ENCODE peak calls at places on chromosomes 13 and 19, in eight cellular contexts. X is gastrocnemius medialis, U is K562, S is upper lobe of left lung, E is Peyer's patch, W is stomach, M is breast epithelium, R is esophagus squamous epithelium. Q is an unnamed sample.

GRCh38 chr19:6070179-6071102 is 39.9 kb downstream of the RFX2 start:
- DNase-seq in X (no peak), U (no peak), S (no peak), E (peak; percentile 24), W (no peak), M (no peak), R (no peak), Q (no peak)

GRCh38 chr13:28753208-28753892 is 34.6 kb upstream of the SLC46A3 start:
- DNase-seq in X (no peak), U (no peak), S (no peak), E (peak; percentile 73), W (peak; percentile 31), M (peak; percentile 65), R (no peak), Q (no peak)

GRCh38 chr13:102226591-102226990 is 175.3 kb downstream of the FGF14 start:
- DNase-seq in X (no peak), U (no peak), S (no peak), E (no peak), W (no peak), M (no peak), R (no peak), Q (no peak)

GRCh38 chr19:51294211-51294976 is 17.1 kb upstream of the IGLON5 start:
- DNase-seq in X (no peak), U (no peak), S (peak; percentile 69), E (peak; percentile 30), W (no peak), M (no peak), R (no peak), Q (no peak)

GRCh38 chr13:29713841-29714240 is 118.4 kb upstream of the SLC7A1 start:
- DNase-seq in X (no peak), U (peak; percentile 8), S (no peak), E (peak; percentile 60), W (no peak), M (no peak), R (no peak), Q (no peak)

GRCh38 chr19:51256053-51256682 is 5.3 kb downstream of the SIGLECL1 start:
- DNase-seq in X (no peak), U (no peak), S (no peak), E (no peak), W (no peak), M (no peak), R (no peak), Q (no peak)

GRCh38 chr19:29457413-29457812 is 68.4 kb upstream of the VSTM2B start:
- DNase-seq in X (no peak), U (no peak), S (no peak), E (no peak), W (no peak), M (no peak), R (no peak), Q (no peak)

GRCh38 chr13:99983401-99984133 is 2.0 kb downstream of the ZIC2 start:
- DNase-seq in X (no peak), U (peak; percentile 33), S (peak; percentile 68), E (no peak), W (no peak), M (no peak), R (no peak), Q (no peak)

GRCh38 chr13:58712191-58712590 is 1080.6 kb downstream of the PCDH17 start:
- DNase-seq in X (no peak), U (no peak), S (no peak), E (no peak), W (no peak), M (no peak), R (no peak), Q (no peak)

GRCh38 chr19:45305421-45305820 is 17.3 kb downstream of the CKM start:
- DNase-seq in X (peak; percentile 63), U (peak; percentile 30), S (no peak), E (no peak), W (no peak), M (no peak), R (no peak), Q (no peak)

GRCh38 chr13:113207890-113208423 is 512 bp downstream of the PCID2 start:
- DNase-seq in X (peak; percentile 42), U (peak; percentile 45), S (no peak), E (no peak), W (no peak), M (no peak), R (no peak), Q (no peak)

GRCh38 chr13:52001120-52001731 is 10.0 kb downstream of the ATP7B start:
- DNase-seq in X (no peak), U (peak; percentile 49), S (no peak), E (no peak), W (no peak), M (no peak), R (no peak), Q (no peak)

GRCh38 chr19:34481861-34482379 is 362 bp downstream of the WTIP start:
- DNase-seq in X (peak; percentile 7), U (no peak), S (peak; percentile 88), E (peak; percentile 40), W (no peak), M (no peak), R (no peak), Q (no peak)

GRCh38 chr13:50156140-50156539 is 140.9 kb downstream of the KCNRG start:
- DNase-seq in X (no peak), U (no peak), S (no peak), E (no peak), W (no peak), M (no peak), R (no peak), Q (no peak)

DNA sequence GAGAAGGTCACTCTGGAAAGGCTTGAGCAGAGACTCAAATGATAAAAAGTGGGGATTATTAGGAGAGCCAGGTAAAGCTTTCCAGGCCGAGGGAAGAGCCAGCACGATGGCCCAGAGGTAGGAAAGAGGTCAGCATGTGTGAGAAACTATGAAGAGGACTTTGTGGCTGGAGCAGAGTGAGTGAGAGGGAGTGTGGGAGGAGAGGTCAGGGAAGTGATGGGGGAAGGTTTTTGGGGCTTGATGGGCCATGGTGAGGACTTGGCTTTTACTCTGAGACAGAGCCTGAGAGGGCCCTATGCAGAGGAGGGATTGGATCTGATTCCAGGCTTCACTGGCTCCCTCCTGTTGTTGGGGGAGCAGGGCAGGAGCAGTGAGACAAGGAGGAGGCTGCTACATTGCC is 5.3 kb downstream of the CATSPERG start:
- DNase-seq in X (no peak), U (no peak), S (no peak), E (no peak), W (no peak), M (no peak), R (no peak), Q (no peak)
- H3K36me3 ChIP-seq in X (no peaks in the 10 kb centered on the region), U (no peaks in the 10 kb centered on the region), S (no peaks in the 10 kb centered on the region), E (peaks cover 10% of the 10 kb centered on the region), W (no peaks in the 10 kb centered on the region), M (no peaks in the 10 kb centered on the region), R (peaks cover 50% of the 10 kb centered on the region), Q (no peaks in the 10 kb centered on the region)

DNA sequence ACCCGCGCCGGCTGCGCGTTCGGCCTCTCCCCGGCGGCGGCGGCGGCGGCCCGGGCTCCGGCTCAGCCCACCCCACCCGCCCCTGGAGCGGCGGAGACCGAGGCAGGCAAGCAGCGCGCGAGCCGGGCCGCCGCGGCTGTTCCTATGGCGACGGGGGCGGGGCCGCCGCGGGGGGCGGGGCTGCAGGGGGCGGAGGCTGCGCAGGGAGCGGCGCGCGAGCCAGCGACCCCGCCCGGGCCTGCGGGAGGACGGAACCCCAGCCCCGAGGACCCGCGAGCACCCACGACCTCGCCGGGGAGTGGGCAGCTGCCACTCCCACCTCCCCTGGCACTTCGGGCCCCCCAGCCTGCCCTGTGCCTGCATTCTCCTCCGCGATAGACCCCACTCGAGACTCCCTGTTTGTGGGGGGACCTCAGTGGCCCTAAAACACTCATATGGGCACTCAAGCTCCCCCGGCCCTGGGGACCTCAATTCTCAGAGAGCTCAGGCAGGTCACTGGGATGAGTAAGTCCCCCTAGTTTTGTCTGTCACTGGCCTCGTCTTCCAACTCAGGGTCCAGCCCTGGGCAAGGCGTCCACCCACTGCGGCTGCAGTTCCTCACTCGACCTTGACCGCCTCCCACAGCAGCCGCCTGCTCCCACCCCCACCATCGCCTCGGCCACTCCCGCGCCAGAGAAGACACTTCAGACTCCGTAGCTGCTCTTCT is at the start of gene CTXN1:
- DNase-seq in X (no peak), U (peak; percentile 80), S (peak; percentile 97), E (peak; percentile 81), W (peak; percentile 79), M (peak; percentile 71), R (no peak), Q (peak; percentile 90)
- TF ChIP-seq POLR2A in X (no peak), U (peak; percentile 82), S (no peak), E (no peak), W (no peak), M (no peak), R (no peak), Q (no peak)

DNA sequence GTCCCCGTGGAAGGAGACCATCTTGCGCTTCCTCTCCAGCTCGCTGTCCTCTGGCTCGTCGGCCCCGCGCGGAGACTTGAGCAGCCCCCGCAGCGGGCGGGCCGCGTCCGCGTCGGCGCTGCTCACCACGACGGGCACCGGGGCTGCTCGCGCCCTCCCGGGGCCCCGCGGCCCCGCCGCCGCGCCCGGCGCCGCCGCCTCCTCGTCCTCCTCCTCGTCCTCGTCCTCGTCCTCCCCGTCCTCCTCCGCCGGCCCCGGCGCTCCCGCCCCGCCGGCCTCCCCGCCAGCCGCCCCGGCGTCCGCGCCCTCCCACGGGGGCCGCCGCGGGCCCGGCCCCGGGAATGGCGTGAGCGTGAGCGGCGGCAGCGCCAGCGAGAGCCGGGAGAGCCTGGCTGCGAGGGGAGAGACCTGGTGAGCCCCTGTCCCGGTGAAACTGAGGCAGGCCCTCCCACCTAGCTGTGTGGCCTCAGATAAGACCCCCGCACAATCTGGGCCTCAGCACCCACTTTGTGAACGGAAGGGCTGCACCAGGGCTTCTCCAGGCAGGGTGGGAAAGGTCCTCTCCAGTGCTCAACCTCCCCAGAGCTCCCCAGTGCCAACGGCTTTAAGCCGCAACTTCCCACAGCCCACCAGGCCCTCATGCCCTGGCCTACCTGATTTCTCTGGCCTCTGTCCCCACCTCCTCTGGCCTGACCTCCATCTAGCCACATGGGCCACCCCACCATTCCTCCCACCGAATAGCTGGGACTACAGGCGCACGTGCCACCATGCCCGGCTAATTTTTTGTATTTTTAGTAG is 17.7 kb downstream of the LMTK3 start:
- DNase-seq in X (no peak), U (no peak), S (no peak), E (no peak), W (no peak), M (no peak), R (no peak), Q (peak; percentile 52)
- H3K27ac ChIP-seq in X (peak overlapping the region; percentile 49), U (peak overlapping the region; percentile 86), S (peak overlapping the region; percentile 71), E (peak overlapping the region; percentile 79), W (peak overlapping the region; percentile 81), M (peak overlapping the region; percentile 82), R (peak overlapping the region; percentile 89), Q (peak overlapping the region; percentile 54)

GRCh38 chr19:32460476-32460875 is 54.9 kb downstream of the DPY19L3 start:
- DNase-seq in X (no peak), U (no peak), S (no peak), E (no peak), W (no peak), M (no peak), R (no peak), Q (no peak)

GRCh38 chr19:32464279-32464678 is 58.7 kb downstream of the DPY19L3 start:
- DNase-seq in X (no peak), U (no peak), S (no peak), E (no peak), W (no peak), M (no peak), R (no peak), Q (no peak)

GRCh38 chr19:32469796-32470195 is 64.2 kb downstream of the DPY19L3 start:
- DNase-seq in X (no peak), U (no peak), S (no peak), E (no peak), W (no peak), M (no peak), R (no peak), Q (no peak)

GRCh38 chr19:32459199-32459865 is 53.8 kb downstream of the DPY19L3 start:
- DNase-seq in X (no peak), U (no peak), S (no peak), E (peak; percentile 51), W (no peak), M (no peak), R (no peak), Q (no peak)

GRCh38 chr19:32465176-32465575 is 59.6 kb downstream of the DPY19L3 start:
- DNase-seq in X (no peak), U (no peak), S (no peak), E (no peak), W (no peak), M (no peak), R (no peak), Q (no peak)
- H3K36me3 ChIP-seq in X (no peaks in the 10 kb centered on the region), U (peaks cover 31% of the 10 kb centered on the region), S (no peaks in the 10 kb centered on the region), E (no peaks in the 10 kb centered on the region), W (peaks cover 38% of the 10 kb centered on the region), M (no peaks in the 10 kb centered on the region), R (peaks cover 40% of the 10 kb centered on the region), Q (no peaks in the 10 kb centered on the region)

Q was measured in ovary.